ENCODE peak calls at places on chromosomes 6 and 20, in seven cellular contexts. S is ovary, K is Kasumi-1, V is HTR-8/SVneo, M is Peyer's patch, Q is frontal cortex, H is NCI-H1930. L is an unnamed sample.

GRCh38 chr6:3701631-3702030 is 49.9 kb downstream of the PXDC1 start:
- DNase-seq in H (no peak), S (no peak), K (no peak), V (no peak), M (no peak), Q (no peak), L (no peak)

GRCh38 chr20:3993109-3993508 is 22.2 kb downstream of the RNF24 start:
- DNase-seq in H (no peak), V (no peak), Q (no peak), K (no peak), M (no peak), S (no peak), L (no peak)

GRCh38 chr6:118893095-118893881 is 664 bp upstream of the ASF1A start:
- DNase-seq in V (peak), M (peak), K (peak), H (no peak), S (peak), Q (peak), L (peak)

GRCh38 chr6:2688416-2689064 is 62.2 kb downstream of the MYLK4 start:
- DNase-seq in Q (no peak), M (no peak), V (peak), H (no peak), K (no peak), S (no peak), L (no peak)

GRCh38 chr6:158869010-158869603 is 49.9 kb upstream of the EZR start:
- DNase-seq in H (peak), K (no peak), Q (peak), S (no peak), V (peak), M (no peak), L (no peak)

GRCh38 chr6:107386340-107386739 is 73.0 kb downstream of the PDSS2 start:
- DNase-seq in M (no peak), S (no peak), K (no peak), Q (no peak), V (no peak), H (no peak), L (no peak)

GRCh38 chr20:9615118-9615517 is 100.7 kb downstream of the LAMP5 start:
- DNase-seq in H (no peak), K (no peak), S (no peak), Q (no peak), M (no peak), V (no peak), L (no peak)

GRCh38 chr6:44074383-44075136 is 52.7 kb downstream of the MRPL14 start:
- DNase-seq in M (peak), V (peak), Q (peak), S (peak), H (no peak), K (no peak), L (peak)

GRCh38 chr6:164859791-164860190 is 449.6 kb downstream of the C6orf118 start:
- DNase-seq in Q (no peak), H (no peak), V (no peak), K (no peak), S (no peak), M (no peak), L (no peak)

GRCh38 chr20:45017281-45017680 is 51.0 kb downstream of the STK4 start:
- DNase-seq in H (no peak), K (no peak), S (no peak), Q (no peak), V (no peak), M (no peak), L (no peak)

GRCh38 chr6:37168809-37169457 is 1.0 kb upstream of the PIM1 start:
- DNase-seq in M (peak), H (peak), V (peak), K (no peak), S (no peak), Q (peak), L (no peak)

GRCh38 chr6:119066426-119067001 is 11.9 kb downstream of the FAM184A start:
- DNase-seq in K (no peak), S (no peak), H (no peak), Q (no peak), M (no peak), V (no peak), L (no peak)

GRCh38 chr6:148294059-148294458 is 48.6 kb upstream of the SASH1 start:
- DNase-seq in H (no peak), K (no peak), S (no peak), M (no peak), V (no peak), Q (no peak), L (no peak)

GRCh38 chr20:2805682-2806350 is 5.4 kb upstream of the CPXM1 start:
- DNase-seq in V (no peak), H (no peak), Q (no peak), S (no peak), M (no peak), K (no peak), L (no peak)

GRCh38 chr20:12287575-12287974 is 369.9 kb downstream of the BTBD3 start:
- DNase-seq in M (no peak), Q (no peak), S (no peak), H (no peak), V (no peak), K (no peak), L (no peak)

GRCh38 chr6:30828027-30828962 is 56.0 kb upstream of the DDR1 start:
- DNase-seq in Q (peak), V (peak), K (peak), S (peak), H (no peak), M (peak), L (peak)

GRCh38 chr20:62952373-62953166 is at the start of gene SLC17A9:
- DNase-seq in Q (no peak), K (peak), S (peak), V (no peak), M (peak), H (no peak), L (peak)

GRCh38 chr6:16153451-16153850 is 24.6 kb downstream of the MYLIP start:
- DNase-seq in S (no peak), K (no peak), H (no peak), Q (no peak), V (no peak), M (no peak), L (no peak)

GRCh38 chr6:2872417-2873358 is 30.4 kb downstream of the SERPINB9 start:
- DNase-seq in M (no peak), K (no peak), Q (no peak), V (no peak), S (no peak), H (no peak), L (no peak)

GRCh38 chr20:36950432-36951197 is 893 bp downstream of the SAMHD1 start:
- DNase-seq in Q (no peak), M (peak), K (peak), V (peak), S (peak), H (no peak), L (no peak)

GRCh38 chr6:37550436-37550835 is 50.7 kb upstream of the CCDC167 start:
- DNase-seq in H (no peak), V (no peak), S (no peak), Q (no peak), M (no peak), K (no peak), L (no peak)

GRCh38 chr6:164967102-164967501 is 342.3 kb downstream of the C6orf118 start:
- DNase-seq in H (no peak), K (no peak), V (no peak), S (peak), M (no peak), Q (no peak), L (no peak)

GRCh38 chr20:52683761-52684160 is 288.4 kb upstream of the TSHZ2 start:
- DNase-seq in V (no peak), S (no peak), M (no peak), Q (no peak), H (no peak), K (no peak), L (no peak)

GRCh38 chr6:150683320-150683719 is 83.6 kb downstream of the PLEKHG1 start:
- DNase-seq in M (peak), Q (no peak), K (no peak), S (peak), H (no peak), V (no peak), L (no peak)

GRCh38 chr6:144647406-144647964 is 362.4 kb downstream of the UTRN start:
- DNase-seq in M (no peak), H (no peak), V (no peak), Q (no peak), K (no peak), S (no peak), L (no peak)

GRCh38 chr6:104705095-104705707 is 154.5 kb downstream of the HACE1 start:
- DNase-seq in H (no peak), M (peak), K (peak), Q (no peak), S (no peak), V (peak), L (no peak)

GRCh38 chr20:23023621-23024187 is 11.4 kb upstream of the SSTR4 start:
- DNase-seq in M (no peak), K (no peak), V (no peak), Q (no peak), S (no peak), H (no peak), L (no peak)

L was measured in left lobe of liver.